ENCODE peak calls at places on chromosomes 13 and 19, in eight cellular contexts. B is iris pigment epithelial cell; H is tibial artery; W is stimulated activated CD4-positive, alpha-beta T cell treated with anti-CD3 and anti-CD28 coated beads, Interleukin-1b, Interleukin-23, amount 100 ng/mL, for 1 hour; N is SK-N-DZ; A is body of pancreas; M is OCI-M1; U is fibroblast of the aortic adventitia. G is an unnamed sample.

GRCh38 chr19:771332-771785 is 20.4 kb downstream of the MISP start:
- DNase-seq in B (peak; percentile 51), H (no peak), W (no peak), N (peak; percentile 60), A (no peak), M (peak; percentile 73), U (peak; percentile 47), G (no peak)

GRCh38 chr19:47074621-47075020 is 26.2 kb upstream of the TMEM160 start:
- DNase-seq in B (no peak), H (no peak), W (no peak), N (no peak), A (no peak), M (no peak), U (no peak), G (no peak)

GRCh38 chr13:44575741-44576395 is at the start of gene TSC22D1:
- DNase-seq in B (peak; percentile 76), H (peak; percentile 73), W (peak; percentile 26), N (peak; percentile 26), A (peak; percentile 39), M (peak; percentile 26), U (peak; percentile 58), G (peak; percentile 64)

GRCh38 chr19:36939153-36939552 is 23.0 kb downstream of the ZNF568 start:
- DNase-seq in B (peak; percentile 28), H (no peak), W (no peak), N (no peak), A (no peak), M (peak; percentile 82), U (no peak), G (no peak)

GRCh38 chr19:13615890-13616289 is 109.6 kb upstream of the CACNA1A start:
- DNase-seq in B (no peak), H (peak; percentile 19), W (no peak), N (no peak), A (no peak), M (peak; percentile 87), U (no peak), G (no peak)

GRCh38 chr19:11377756-11378155 is 3.3 kb downstream of the SWSAP1 start:
- DNase-seq in B (peak; percentile 38), H (no peak), W (no peak), N (no peak), A (no peak), M (no peak), U (no peak), G (no peak)

GRCh38 chr13:109412232-109412935 is 374.0 kb downstream of the IRS2 start:
- DNase-seq in B (peak; percentile 72), H (no peak), W (no peak), N (peak; percentile 96), A (peak; percentile 35), M (peak; percentile 82), U (no peak), G (peak; percentile 81)

GRCh38 chr13:69524459-69525155 is 583.0 kb upstream of the ATXN8OS start:
- DNase-seq in B (peak; percentile 1), H (no peak), W (no peak), N (no peak), A (no peak), M (peak; percentile 56), U (no peak), G (no peak)

GRCh38 chr13:97583884-97584497 is 150.0 kb downstream of the RAP2A start:
- DNase-seq in B (no peak), H (no peak), W (no peak), N (no peak), A (no peak), M (peak; percentile 79), U (no peak), G (no peak)

GRCh38 chr13:33205804-33206221 is 79.7 kb downstream of the STARD13 start:
- DNase-seq in B (peak; percentile 71), H (peak; percentile 69), W (no peak), N (peak; percentile 22), A (peak; percentile 55), M (peak; percentile 29), U (no peak), G (no peak)

GRCh38 chr19:10518444-10519361 is 1.5 kb upstream of the S1PR5 start:
- DNase-seq in B (no peak), H (no peak), W (no peak), N (no peak), A (peak; percentile 42), M (no peak), U (no peak), G (no peak)

GRCh38 chr13:36766295-36766694 is 52.7 kb upstream of the RFXAP start:
- DNase-seq in B (peak; percentile 89), H (no peak), W (no peak), N (no peak), A (no peak), M (no peak), U (peak; percentile 54), G (no peak)

GRCh38 chr13:51177188-51177587 is 45.0 kb upstream of the FAM124A start:
- DNase-seq in B (no peak), H (no peak), W (no peak), N (no peak), A (no peak), M (no peak), U (no peak), G (no peak)

GRCh38 chr19:3458229-3458555 is 22.1 kb downstream of the SMIM24 start:
- DNase-seq in B (peak; percentile 31), H (no peak), W (no peak), N (no peak), A (no peak), M (no peak), U (no peak), G (no peak)

GRCh38 chr13:50921706-50922105 is 12.1 kb downstream of the RNASEH2B start:
- DNase-seq in B (no peak), H (no peak), W (no peak), N (no peak), A (no peak), M (no peak), U (no peak), G (no peak)

GRCh38 chr19:54421169-54421516 is 5.9 kb downstream of the TTYH1 start:
- DNase-seq in B (no peak), H (no peak), W (no peak), N (no peak), A (no peak), M (no peak), U (no peak), G (no peak)

GRCh38 chr19:42091300-42092266 is 15.6 kb downstream of the ZNF574 start:
- DNase-seq in B (peak; percentile 36), H (no peak), W (no peak), N (no peak), A (no peak), M (peak; percentile 24), U (peak; percentile 65), G (no peak)

GRCh38 chr13:113932060-113932459 is 41.8 kb downstream of the C13orf46 start:
- DNase-seq in B (no peak), H (no peak), W (no peak), N (no peak), A (no peak), M (no peak), U (no peak), G (no peak)

GRCh38 chr13:41017153-41017552 is 2.0 kb downstream of the ELF1 start:
- DNase-seq in B (no peak), H (no peak), W (no peak), N (no peak), A (peak; percentile 50), M (peak; percentile 70), U (no peak), G (peak; percentile 58)

GRCh38 chr19:47776568-47776967 is 1.9 kb upstream of the SELENOW start:
- DNase-seq in B (no peak), H (no peak), W (no peak), N (no peak), A (peak; percentile 30), M (no peak), U (no peak), G (no peak)

GRCh38 chr19:51292971-51293370 is 18.5 kb upstream of the IGLON5 start:
- DNase-seq in B (no peak), H (no peak), W (no peak), N (no peak), A (no peak), M (no peak), U (no peak), G (peak; percentile 16)

GRCh38 chr13:108508263-108508662 is 121.1 kb upstream of the MYO16 start:
- DNase-seq in B (peak; percentile 65), H (no peak), W (no peak), N (peak; percentile 35), A (no peak), M (peak; percentile 64), U (peak; percentile 51), G (peak; percentile 9)

G was measured in Ammon's horn.